ENCODE peak calls at places on chromosome 9, in six cellular contexts. G is activated T-cell treated with anti-CD3 and anti-CD28 coated beads for 24 hours; X is psoas muscle; Y is effector memory CD8-positive, alpha-beta T cell; Z is HTR-8/SVneo; L is HT-29. F is an unnamed sample.

GRCh38 chr9:106934831-106935230 is 71.9 kb downstream of the ZNF462 start:
- DNase-seq in G (no peak), L (no peak), X (no peak), Z (no peak), Y (no peak), F (no peak)

GRCh38 chr9:127057970-127058644 is 64.3 kb downstream of the ANGPTL2 start:
- DNase-seq in Z (no peak), L (no peak), G (no peak), Y (no peak), X (peak), F (no peak)

GRCh38 chr9:15295761-15296405 is 11.1 kb downstream of the TTC39B start:
- DNase-seq in X (no peak), G (no peak), Z (peak), Y (no peak), L (peak), F (no peak)

GRCh38 chr9:10612649-10613398 is at the start of gene PTPRD:
- DNase-seq in X (no peak), Z (no peak), G (no peak), Y (no peak), L (no peak), F (no peak)

GRCh38 chr9:21609506-21609905 is 127.4 kb upstream of the IFNE start:
- DNase-seq in G (no peak), Z (no peak), L (no peak), Y (no peak), X (no peak), F (no peak)

GRCh38 chr9:84397822-84398221 is 57.3 kb upstream of the SLC28A3 start:
- DNase-seq in L (peak), X (no peak), Y (no peak), Z (peak), G (no peak), F (no peak)

GRCh38 chr9:127112683-127113539 is 9.5 kb downstream of the ANGPTL2 start:
- DNase-seq in L (no peak), X (no peak), Z (no peak), Y (no peak), G (no peak), F (no peak)

GRCh38 chr9:95261890-95262289 is 55.6 kb downstream of the FANCC start:
- DNase-seq in L (no peak), X (no peak), Y (no peak), Z (no peak), G (no peak), F (no peak)

GRCh38 chr9:108478871-108479332 is 376.9 kb downstream of the ACTL7B start:
- DNase-seq in G (no peak), X (no peak), L (no peak), Z (peak), Y (no peak), F (no peak)

GRCh38 chr9:19493174-19493811 is 84.5 kb downstream of the ACER2 start:
- DNase-seq in Y (peak), G (peak), X (peak), L (peak), Z (peak), F (peak)

GRCh38 chr9:115234094-115234493 is 116.1 kb upstream of the TNC start:
- DNase-seq in Z (peak), G (no peak), L (peak), X (no peak), Y (no peak), F (no peak)